ENCODE peak calls at places on chromosomes 13 and 19, in nine cellular contexts. G, V, F, P, H, S, N, O and U are unnamed samples.

GRCh38 chr13:42970824-42971669 is 21.0 kb downstream of the EPSTI1 start:
- DNase-seq in G (peak), V (peak), F (no peak), N (peak), H (no peak), S (no peak), P (no peak), O (peak), U (peak)

GRCh38 chr13:37540228-37540627 is 58.3 kb downstream of the POSTN start:
- DNase-seq in F (no peak), V (no peak), G (no peak), S (no peak), P (no peak), O (no peak), H (no peak), N (peak), U (peak)

GRCh38 chr13:43990829-43991228 is 111.1 kb downstream of the LACC1 start:
- DNase-seq in N (no peak), G (no peak), S (no peak), O (no peak), F (no peak), P (no peak), H (no peak), V (no peak), U (no peak)

GRCh38 chr13:113584870-113585671 is 518 bp downstream of the TFDP1 start:
- DNase-seq in H (no peak), N (peak), P (peak), S (no peak), O (no peak), G (no peak), V (peak), F (no peak), U (no peak)

GRCh38 chr13:44191504-44192171 is 182.0 kb upstream of the SERP2 start:
- DNase-seq in F (no peak), H (peak), N (peak), O (peak), P (no peak), V (peak), G (peak), S (peak), U (peak)

GRCh38 chr19:681029-681626 is 4.9 kb downstream of the FSTL3 start:
- DNase-seq in V (no peak), S (no peak), H (no peak), O (peak), G (peak), F (no peak), P (no peak), N (no peak), U (no peak)

GRCh38 chr13:113939905-113940339 is 34.0 kb downstream of the C13orf46 start:
- DNase-seq in P (no peak), V (no peak), N (no peak), O (no peak), G (no peak), S (no peak), H (peak), F (no peak), U (no peak)

GRCh38 chr19:38448225-38448624 is 14.7 kb downstream of the RYR1 start:
- DNase-seq in F (no peak), O (no peak), V (no peak), G (no peak), P (no peak), S (no peak), H (no peak), N (no peak), U (no peak)

GRCh38 chr19:56538761-56539263 is at the start of gene ZFP28:
- DNase-seq in G (no peak), V (peak), H (peak), N (peak), O (peak), P (no peak), S (no peak), F (no peak), U (no peak)

GRCh38 chr19:40395956-40396355 is 6.0 kb upstream of the HIPK4 start:
- DNase-seq in F (no peak), V (no peak), G (no peak), S (no peak), H (no peak), N (no peak), O (no peak), P (no peak), U (no peak)

GRCh38 chr19:40465025-40465780 is at the start of gene BLVRB:
- DNase-seq in F (no peak), V (no peak), H (no peak), S (no peak), G (peak), O (no peak), N (peak), P (no peak), U (peak)

GRCh38 chr19:32373614-32374295 is 28.3 kb downstream of the ZNF507 start:
- DNase-seq in S (peak), V (no peak), G (peak), H (no peak), O (peak), N (peak), P (no peak), F (no peak), U (peak)

GRCh38 chr19:51798958-51799310 is 4.0 kb downstream of the FPR3 start:
- DNase-seq in O (no peak), S (no peak), N (no peak), V (no peak), G (no peak), H (peak), F (no peak), P (no peak), U (no peak)

GRCh38 chr19:15248648-15249559 is 16.7 kb upstream of the EPHX3 start:
- DNase-seq in F (no peak), P (no peak), V (no peak), O (peak), S (peak), H (peak), G (peak), N (peak), U (peak)

GRCh38 chr19:12779162-12779993 is 4.0 kb upstream of the HOOK2 start:
- DNase-seq in N (peak), O (no peak), V (peak), F (no peak), H (peak), P (no peak), G (no peak), S (no peak), U (peak)

GRCh38 chr13:110485604-110486003 is 75.9 kb downstream of the RAB20 start:
- DNase-seq in G (no peak), H (no peak), N (no peak), O (no peak), P (no peak), V (peak), F (peak), S (no peak), U (no peak)

GRCh38 chr19:49436381-49437017 is 4.8 kb downstream of the SLC17A7 start:
- DNase-seq in G (no peak), S (no peak), V (peak), O (no peak), P (peak), F (peak), H (no peak), N (no peak), U (no peak)

GRCh38 chr13:76884167-76884566 is 2.0 kb downstream of the KCTD12 start:
- DNase-seq in P (no peak), S (no peak), F (peak), G (peak), O (no peak), H (peak), N (peak), V (peak), U (peak)

GRCh38 chr19:42135836-42136235 is 3.6 kb upstream of the POU2F2 start:
- DNase-seq in S (no peak), F (no peak), O (no peak), G (no peak), P (no peak), N (no peak), H (no peak), V (no peak), U (no peak)

GRCh38 chr19:46388311-46389095 is 24.9 kb downstream of the CCDC8 start:
- DNase-seq in O (no peak), G (no peak), F (no peak), H (no peak), N (no peak), V (peak), S (no peak), P (no peak), U (no peak)

GRCh38 chr19:11401808-11402543 is 17.1 kb downstream of the RGL3 start:
- DNase-seq in S (no peak), H (no peak), V (no peak), P (no peak), N (no peak), F (no peak), G (no peak), O (no peak), U (no peak)

GRCh38 chr13:26476111-26476743 is 81.3 kb upstream of the WASF3 start:
- DNase-seq in H (peak), N (peak), F (peak), S (no peak), V (peak), G (no peak), P (no peak), O (no peak), U (peak)

GRCh38 chr19:46080561-46080960 is 39.8 kb upstream of the IGFL4 start:
- DNase-seq in F (no peak), H (no peak), P (no peak), V (no peak), G (peak), O (no peak), N (peak), S (no peak), U (peak)

GRCh38 chr19:35294859-35295258 is 2.9 kb downstream of the MAG start:
- DNase-seq in V (no peak), F (no peak), O (no peak), P (no peak), H (no peak), S (no peak), N (no peak), G (no peak), U (no peak)

GRCh38 chr13:33169273-33169980 is 116.1 kb downstream of the STARD13 start:
- DNase-seq in G (peak), H (no peak), F (no peak), S (no peak), P (no peak), N (peak), V (no peak), O (no peak), U (peak)

GRCh38 chr19:51497666-51498065 is 3.9 kb downstream of the SIGLEC12 start:
- DNase-seq in P (no peak), O (no peak), F (no peak), H (no peak), N (no peak), S (no peak), V (no peak), G (no peak), U (no peak)

GRCh38 chr19:42045575-42045974 is 24.4 kb downstream of the GRIK5 start:
- DNase-seq in F (no peak), G (no peak), S (no peak), N (no peak), H (no peak), V (no peak), O (no peak), P (no peak), U (no peak)

GRCh38 chr13:111202745-111203144 is 87.6 kb downstream of the ARHGEF7 start:
- DNase-seq in H (no peak), P (no peak), S (peak), V (no peak), F (no peak), O (no peak), G (peak), N (peak), U (peak)

GRCh38 chr19:8423821-8424223 is 10.7 kb downstream of the MARCHF2 start:
- DNase-seq in S (peak), N (peak), P (no peak), O (peak), F (no peak), V (peak), H (peak), G (peak), U (peak)

GRCh38 chr13:108193806-108194205 is 21.5 kb downstream of the LIG4 start:
- DNase-seq in N (no peak), S (no peak), F (no peak), G (no peak), O (no peak), H (no peak), P (no peak), V (no peak), U (no peak)

GRCh38 chr13:67493835-67494234 is 263.7 kb upstream of the PCDH9 start:
- DNase-seq in P (no peak), N (no peak), F (no peak), S (no peak), O (no peak), H (no peak), V (no peak), G (no peak), U (no peak)